ENCODE peak calls at places on chromosomes 6 and 20, in eight cellular contexts. W is astrocyte of the spinal cord, T is brain microvascular endothelial cell, B is GM12865, S is cardiac muscle cell, Q is astrocyte, V is BJ, F is NB4. G is an unnamed sample.

GRCh38 chr6:78713564-78713963 is 153.8 kb upstream of the IRAK1BP1 start:
- DNase-seq in W (no peak), T (no peak), B (peak; percentile 29), S (no peak), Q (no peak), V (no peak), F (no peak), G (no peak)

GRCh38 chr20:53079883-53080282 is 107.7 kb downstream of the TSHZ2 start:
- DNase-seq in W (no peak), T (no peak), B (no peak), S (no peak), Q (no peak), V (no peak), F (no peak), G (no peak)

GRCh38 chr6:100228437-100229424 is 234.7 kb upstream of the MCHR2 start:
- DNase-seq in W (peak; percentile 59), T (peak; percentile 77), B (peak; percentile 91), S (peak; percentile 78), Q (peak; percentile 45), V (no peak), F (peak; percentile 90), G (no peak)

GRCh38 chr6:57221191-57221935 is 744 bp downstream of the RAB23 start:
- DNase-seq in W (peak; percentile 73), T (peak; percentile 68), B (peak; percentile 66), S (peak; percentile 83), Q (peak; percentile 46), V (no peak), F (peak; percentile 89), G (no peak)

GRCh38 chr6:38092462-38092861 is 272.9 kb downstream of the ZFAND3 start:
- DNase-seq in W (no peak), T (no peak), B (no peak), S (no peak), Q (no peak), V (no peak), F (no peak), G (no peak)

GRCh38 chr6:136593748-136594490 is 43.7 kb upstream of the MAP7 start:
- DNase-seq in W (peak; percentile 98), T (peak; percentile 98), B (peak; percentile 94), S (peak; percentile 5), Q (peak; percentile 100), V (peak; percentile 97), F (peak; percentile 96), G (peak; percentile 97)

GRCh38 chr6:166313255-166314070 is 5.3 kb upstream of the PRR18 start:
- DNase-seq in W (peak; percentile 46), T (no peak), B (peak; percentile 57), S (peak; percentile 73), Q (peak; percentile 11), V (no peak), F (peak; percentile 77), G (peak; percentile 20)

GRCh38 chr6:1023229-1023628 is 288.7 kb upstream of the FOXQ1 start:
- DNase-seq in W (no peak), T (no peak), B (no peak), S (no peak), Q (no peak), V (no peak), F (no peak), G (no peak)

GRCh38 chr20:36465109-36466080 is 75.9 kb upstream of the MYL9 start:
- DNase-seq in W (peak; percentile 91), T (peak; percentile 86), B (peak; percentile 31), S (no peak), Q (peak; percentile 83), V (peak; percentile 94), F (peak; percentile 81), G (no peak)
- H3K4me3 ChIP-seq in W (no peak overlapping the region), T (peak overlapping the region; percentile 10), B (no peak overlapping the region), S (no peak overlapping the region), Q (peak overlapping the region; percentile 45), V (no peak overlapping the region), F (no peak overlapping the region), G (peak overlapping the region; percentile 11)

GRCh38 chr6:5116243-5116991 is 31.3 kb downstream of the PPP1R3G start:
- DNase-seq in W (no peak), T (no peak), B (no peak), S (no peak), Q (no peak), V (no peak), F (no peak), G (no peak)

GRCh38 chr6:5121956-5122355 is 36.8 kb downstream of the PPP1R3G start:
- DNase-seq in W (no peak), T (no peak), B (no peak), S (no peak), Q (no peak), V (no peak), F (no peak), G (no peak)

GRCh38 chr6:5120011-5120410 is 34.9 kb downstream of the PPP1R3G start:
- DNase-seq in W (no peak), T (no peak), B (no peak), S (no peak), Q (no peak), V (no peak), F (no peak), G (no peak)

GRCh38 chr6:5121479-5121878 is 36.3 kb downstream of the PPP1R3G start:
- DNase-seq in W (no peak), T (no peak), B (no peak), S (no peak), Q (no peak), V (no peak), F (no peak), G (no peak)

DNA sequence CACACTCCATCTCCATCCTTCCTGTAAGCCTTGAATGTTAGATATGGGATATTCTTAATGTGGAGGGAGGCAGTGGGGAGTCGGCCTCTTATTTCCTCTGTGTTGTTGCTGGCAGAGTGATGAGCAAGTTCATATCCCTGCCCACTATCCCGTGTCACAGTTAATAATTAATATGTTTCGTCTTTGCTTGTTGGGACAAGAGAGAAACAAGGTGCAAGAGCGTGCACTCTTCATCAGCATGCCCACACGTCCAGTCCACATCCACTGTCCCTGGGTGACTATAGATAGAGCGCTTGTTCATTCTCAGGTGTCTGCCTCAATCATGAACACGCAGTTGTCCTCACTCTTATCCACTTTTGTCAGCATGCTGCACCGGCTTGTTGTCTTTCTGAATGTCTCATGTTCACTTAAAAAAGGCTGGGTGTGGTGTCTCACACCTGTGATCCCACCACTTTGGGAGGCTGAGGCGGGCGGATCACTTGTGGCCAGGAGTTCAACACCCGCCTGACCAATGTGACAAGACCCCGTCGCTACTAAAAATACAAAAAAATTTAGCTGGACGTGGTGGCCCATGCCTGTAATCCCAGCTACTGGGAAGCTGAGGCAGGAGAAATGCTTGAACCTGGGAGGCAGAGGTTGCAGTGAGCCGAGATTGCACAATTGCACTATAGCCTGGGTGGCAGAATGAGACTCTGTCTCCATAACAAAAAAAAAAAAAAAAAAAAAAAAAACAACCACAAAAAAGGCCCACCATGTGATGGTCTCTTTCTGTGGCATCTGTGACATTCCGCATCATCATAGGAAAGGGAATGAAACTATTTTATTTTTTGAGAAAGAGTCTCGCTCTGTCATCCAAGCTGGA is 34.2 kb downstream of the PPP1R3G start:
- DNase-seq in W (no peak), T (no peak), B (no peak), S (no peak), Q (no peak), V (no peak), F (no peak), G (no peak)
- TF ChIP-seq CTCF in W (no peak), T (no peak), B (no peak), S (no peak), Q (no peak), V (no peak), F (no peak), G (no peak)

GRCh38 chr6:10101551-10102252 is 313.2 kb downstream of the TFAP2A start:
- DNase-seq in W (no peak), T (no peak), B (no peak), S (no peak), Q (peak; percentile 3), V (no peak), F (peak; percentile 49), G (no peak)

GRCh38 chr6:10099086-10099499 is 315.8 kb downstream of the TFAP2A start:
- DNase-seq in W (no peak), T (no peak), B (no peak), S (peak; percentile 48), Q (no peak), V (no peak), F (peak; percentile 73), G (no peak)

DNA sequence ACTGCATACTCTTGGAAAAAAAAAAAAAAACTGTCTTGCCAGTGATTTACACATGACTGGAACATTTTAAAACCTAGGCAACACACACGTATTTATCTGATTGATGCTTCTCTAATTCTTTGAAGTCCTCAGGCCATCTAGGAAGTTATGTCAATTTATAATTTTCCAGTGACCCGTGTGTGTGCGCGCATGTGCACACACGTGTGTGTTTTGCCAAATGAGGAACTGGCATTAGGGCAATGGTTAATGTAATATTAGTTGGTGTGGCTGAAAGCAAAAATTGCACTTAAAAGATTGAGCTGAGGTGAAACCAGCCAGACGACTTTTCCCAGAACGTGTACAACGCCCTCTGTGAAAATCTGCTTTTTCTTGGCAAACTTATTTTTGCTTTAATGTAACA is 315.2 kb downstream of the TFAP2A start:
- DNase-seq in W (no peak), T (no peak), B (no peak), S (no peak), Q (no peak), V (no peak), F (peak; percentile 75), G (no peak)
- H3K4me3 ChIP-seq in W (no peak overlapping the region), T (no peak overlapping the region), B (no peak overlapping the region), S (no peak overlapping the region), Q (no peak overlapping the region), V (no peak overlapping the region), F (peak overlapping the region; percentile 60), G (no peak overlapping the region)

GRCh38 chr20:33821270-33821836 is 10.2 kb downstream of the CHMP4B start:
- DNase-seq in W (no peak), T (no peak), B (no peak), S (no peak), Q (no peak), V (no peak), F (no peak), G (no peak)
- TF ChIP-seq CTCF in W (no peak), T (no peak), B (no peak), S (no peak), Q (no peak), V (no peak), F (no peak), G (no peak)

GRCh38 chr6:40378071-40378724 is 209.0 kb downstream of the LRFN2 start:
- DNase-seq in W (no peak), T (no peak), B (no peak), S (no peak), Q (no peak), V (no peak), F (peak; percentile 28), G (no peak)
- H3K4me3 ChIP-seq in W (no peak overlapping the region), T (no peak overlapping the region), B (no peak overlapping the region), S (no peak overlapping the region), Q (no peak overlapping the region), V (no peak overlapping the region), F (no peak overlapping the region), G (no peak overlapping the region)

GRCh38 chr6:46184114-46184513 is 13.3 kb upstream of the ENPP5 start:
- DNase-seq in W (peak; percentile 84), T (peak; percentile 68), B (no peak), S (no peak), Q (peak; percentile 91), V (peak; percentile 51), F (no peak), G (peak; percentile 52)
- TF ChIP-seq CTCF in W (peak; percentile 8), T (peak; percentile 38), B (no peak), S (peak; percentile 22), Q (peak; percentile 14), V (peak; percentile 18), F (no peak), G (peak; percentile 12)

GRCh38 chr6:118876814-118877213 is 17.1 kb upstream of the ASF1A start:
- DNase-seq in W (peak; percentile 19), T (peak; percentile 77), B (no peak), S (no peak), Q (peak; percentile 76), V (no peak), F (no peak), G (no peak)
- H3K4me3 ChIP-seq in W (no peak overlapping the region), T (no peak overlapping the region), B (no peak overlapping the region), S (no peak overlapping the region), Q (no peak overlapping the region), V (no peak overlapping the region), F (no peak overlapping the region), G (no peak overlapping the region)

GRCh38 chr6:67009818-67010217 is 1302.8 kb upstream of the EYS start:
- DNase-seq in W (no peak), T (no peak), B (no peak), S (no peak), Q (no peak), V (no peak), F (peak; percentile 12), G (no peak)
- TF ChIP-seq CTCF in W (peak; percentile 13), T (peak; percentile 45), B (no peak), S (no peak), Q (no peak), V (no peak), F (peak; percentile 22), G (no peak)